ENCODE peak calls at places on chromosomes 13 and 19, in seven cellular contexts. E is activated T-helper 9 cell treated with anti-CD3 and anti-CD28 coated beads, Interleukin-2, amount 50 U/mL, for 16 hours; G is mammary epithelial cell; C is smooth muscle cell of the brain vasculature; W is NCI-H2081; M is stimulated activated CD4-positive, alpha-beta T cell treated with anti-CD3 and anti-CD28 coated beads, Interleukin-12 subunit alpha, Interleukin-12 subunit beta, amount 100 ng/mL, for 48 hours; N is left ventricle myocardium inferior. K is an unnamed sample.

GRCh38 chr13:98405107-98405571 is 171.8 kb downstream of the STK24 start:
- DNase-seq in E (no peak), G (no peak), C (no peak), W (peak), M (no peak), N (no peak), K (no peak)

GRCh38 chr13:48906200-48906599 is 69.5 kb upstream of the FNDC3A start:
- DNase-seq in E (no peak), G (no peak), C (no peak), W (no peak), M (no peak), N (no peak), K (no peak)

GRCh38 chr13:21948781-21949474 is 278.1 kb downstream of the FGF9 start:
- DNase-seq in E (no peak), G (no peak), C (no peak), W (no peak), M (no peak), N (no peak), K (no peak)

GRCh38 chr19:35249146-35249847 is 495 bp downstream of the LSR start:
- DNase-seq in E (no peak), G (peak), C (no peak), W (no peak), M (no peak), N (no peak), K (no peak)

GRCh38 chr19:46559203-46559602 is 41.9 kb upstream of the CALM3 start:
- DNase-seq in E (no peak), G (no peak), C (no peak), W (no peak), M (no peak), N (no peak), K (no peak)

GRCh38 chr13:72782717-72783116 is 784 bp downstream of the PIBF1 start:
- DNase-seq in E (no peak), G (peak), C (no peak), W (no peak), M (no peak), N (no peak), K (no peak)

GRCh38 chr19:18304194-18304495 is 18.7 kb downstream of the LSM4 start:
- DNase-seq in E (no peak), G (no peak), C (no peak), W (no peak), M (no peak), N (peak), K (no peak)

GRCh38 chr19:9296336-9296735 is 13.3 kb downstream of the ZNF699 start:
- DNase-seq in E (no peak), G (no peak), C (no peak), W (no peak), M (no peak), N (no peak), K (no peak)

GRCh38 chr19:49801966-49802661 is 11.0 kb downstream of the FUZ start:
- DNase-seq in E (no peak), G (no peak), C (peak), W (peak), M (no peak), N (peak), K (no peak)

GRCh38 chr13:28250542-28250941 is 112.2 kb downstream of the PAN3 start:
- DNase-seq in E (no peak), G (no peak), C (no peak), W (no peak), M (no peak), N (no peak), K (no peak)

GRCh38 chr13:40445557-40445990 is 220.9 kb downstream of the FOXO1 start:
- DNase-seq in E (no peak), G (peak), C (no peak), W (no peak), M (no peak), N (peak), K (no peak)

GRCh38 chr19:677201-677600 is 1.0 kb downstream of the FSTL3 start:
- DNase-seq in E (no peak), G (peak), C (no peak), W (no peak), M (no peak), N (peak), K (no peak)

GRCh38 chr19:843180-843835 is 2.5 kb downstream of the PRTN3 start:
- DNase-seq in E (no peak), G (no peak), C (no peak), W (no peak), M (no peak), N (no peak), K (no peak)

GRCh38 chr19:23415561-23416191 is 20.4 kb upstream of the ZNF91 start:
- DNase-seq in E (no peak), G (peak), C (no peak), W (no peak), M (no peak), N (peak), K (no peak)

K was measured in effector CD8-positive, alpha-beta T cell.